ENCODE peak calls at places on chromosomes 3 and 15, in six cellular contexts. R is H9, S is IMR-90, K is H1, V is mesenchymal stem cell, P is trophoblast cell. C is an unnamed sample.

GRCh38 chr15:63492541-63493077 is 11.8 kb upstream of the USP3 start:
- DNase-seq in R (no peak), K (no peak), V (peak; percentile 83), P (no peak), S (peak; percentile 87), C (no peak)

GRCh38 chr3:38366082-38366481 is 19.5 kb downstream of the XYLB start:
- DNase-seq in K (no peak), P (no peak), S (no peak), V (no peak), R (no peak), C (no peak)

GRCh38 chr3:121642601-121643314 is 17.9 kb downstream of the HCLS1 start:
- DNase-seq in V (no peak), K (no peak), R (no peak), S (no peak), P (no peak), C (no peak)

GRCh38 chr3:164155386-164155785 is 922.9 kb downstream of the SI start:
- DNase-seq in K (no peak), R (no peak), S (no peak), P (no peak), V (peak; percentile 56), C (no peak)

GRCh38 chr3:172550347-172550943 is 27.2 kb upstream of the TNFSF10 start:
- DNase-seq in K (no peak), V (peak; percentile 86), S (peak; percentile 98), R (no peak), P (peak; percentile 55), C (no peak)

GRCh38 chr3:129260606-129261005 is 11.2 kb downstream of the COPG1 start:
- DNase-seq in V (no peak), P (no peak), R (no peak), K (no peak), S (no peak), C (no peak)

GRCh38 chr3:180871901-180872300 is 40.6 kb upstream of the FXR1 start:
- DNase-seq in V (no peak), R (no peak), P (no peak), K (no peak), S (peak; percentile 17), C (no peak)

GRCh38 chr3:5032844-5033243 is 53.6 kb downstream of the BHLHE40 start:
- DNase-seq in S (no peak), K (no peak), V (no peak), P (no peak), R (no peak), C (no peak)

GRCh38 chr3:11091088-11091590 is 63.2 kb upstream of the HRH1 start:
- DNase-seq in K (no peak), P (peak; percentile 3), R (no peak), S (peak; percentile 39), V (no peak), C (peak; percentile 8)

GRCh38 chr3:71441217-71441924 is 142.2 kb downstream of the FOXP1 start:
- DNase-seq in P (no peak), R (no peak), S (no peak), V (no peak), K (no peak), C (no peak)

GRCh38 chr3:52153389-52154096 is 680 bp downstream of the POC1A start:
- DNase-seq in K (peak; percentile 46), P (peak; percentile 67), S (peak; percentile 11), V (peak; percentile 25), R (peak; percentile 84), C (no peak)

GRCh38 chr15:94042163-94042954 is 189.0 kb upstream of the MCTP2 start:
- DNase-seq in K (no peak), V (peak; percentile 88), S (peak; percentile 68), R (no peak), P (peak; percentile 60), C (no peak)

GRCh38 chr3:153287017-153287416 is 125.0 kb downstream of the RAP2B start:
- DNase-seq in K (no peak), V (no peak), S (no peak), P (peak; percentile 12), R (no peak), C (no peak)

GRCh38 chr3:50264964-50265485 is 3.9 kb upstream of the SEMA3B start:
- DNase-seq in K (no peak), R (no peak), V (no peak), P (peak; percentile 90), S (no peak), C (no peak)

GRCh38 chr3:192186508-192186907 is 540.8 kb downstream of the FGF12 start:
- DNase-seq in S (no peak), K (no peak), P (no peak), R (no peak), V (no peak), C (no peak)

GRCh38 chr3:149369991-149370866 is 7.2 kb downstream of the TM4SF1 start:
- DNase-seq in K (peak; percentile 13), S (peak; percentile 49), V (peak; percentile 65), R (no peak), P (no peak), C (no peak)

GRCh38 chr3:134014270-134014669 is 15.5 kb downstream of the SLCO2A1 start:
- DNase-seq in P (no peak), R (no peak), S (no peak), V (no peak), K (no peak), C (no peak)

GRCh38 chr3:81741214-81741613 is 20.2 kb downstream of the GBE1 start:
- DNase-seq in V (peak; percentile 63), K (no peak), R (no peak), S (peak; percentile 73), P (no peak), C (no peak)

GRCh38 chr15:38490231-38490630 is 36.3 kb downstream of the FAM98B start:
- DNase-seq in V (peak; percentile 32), R (no peak), S (peak; percentile 87), K (no peak), P (no peak), C (no peak)

GRCh38 chr15:49877871-49878511 is 241.0 kb downstream of the ATP8B4 start:
- DNase-seq in K (no peak), P (peak; percentile 55), R (no peak), V (no peak), S (peak; percentile 69), C (no peak)

GRCh38 chr3:13548696-13549512 is at the start of gene FBLN2:
- DNase-seq in K (no peak), S (no peak), V (peak; percentile 52), R (peak; percentile 71), P (peak; percentile 76), C (peak; percentile 71)

GRCh38 chr15:68631621-68632051 is 52.8 kb downstream of the CORO2B start:
- DNase-seq in R (peak; percentile 82), P (no peak), K (no peak), S (no peak), V (no peak), C (no peak)

GRCh38 chr15:40754574-40754882 is 526 bp downstream of the RMDN3 start:
- DNase-seq in S (no peak), P (peak; percentile 68), R (no peak), K (no peak), V (peak; percentile 41), C (no peak)

GRCh38 chr15:61659571-61660190 is 400.6 kb downstream of the VPS13C start:
- DNase-seq in S (no peak), P (no peak), K (no peak), V (no peak), R (no peak), C (no peak)

GRCh38 chr3:65030847-65031463 is 343.2 kb upstream of the ADAMTS9 start:
- DNase-seq in V (peak; percentile 92), K (no peak), S (peak; percentile 53), P (peak; percentile 58), R (no peak), C (no peak)

GRCh38 chr3:42680256-42680655 is 5.1 kb upstream of the KLHL40 start:
- DNase-seq in V (no peak), R (no peak), P (no peak), S (peak; percentile 58), K (no peak), C (no peak)

DNA sequence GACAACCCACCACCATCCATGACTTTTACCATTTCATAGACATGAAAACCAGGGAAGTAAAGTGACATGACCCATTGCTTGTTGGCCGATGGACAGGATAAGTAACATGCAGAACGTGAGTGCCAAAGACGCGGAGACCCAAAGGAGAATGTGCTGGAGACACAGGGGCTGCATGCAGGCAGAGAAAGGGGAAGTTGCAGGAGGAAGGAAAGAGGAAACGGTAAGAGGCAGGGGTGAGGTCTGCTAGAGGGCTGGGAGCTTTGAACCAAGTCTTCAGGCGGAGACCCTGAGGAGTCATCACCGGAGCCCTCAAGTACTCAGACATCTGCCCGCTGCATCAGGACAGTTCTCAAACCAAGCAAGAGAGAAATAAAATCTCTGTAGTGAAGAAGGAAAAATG is 34.9 kb downstream of the MAGEF1 start:
- DNase-seq in P (no peak), K (no peak), R (no peak), V (no peak), S (no peak), C (no peak)
- H4K91ac ChIP-seq in P (no peak overlapping the region), K (no peak overlapping the region), R (no peak overlapping the region), V (no peak overlapping the region), S (no peak overlapping the region), C (no peak overlapping the region)

GRCh38 chr3:195875482-195876236 is 32.7 kb downstream of the TNK2 start:
- DNase-seq in S (no peak), V (no peak), R (no peak), P (no peak), K (no peak), C (no peak)
- H3K14ac ChIP-seq in S (no peak overlapping the region), V (no peak overlapping the region), R (no peak overlapping the region), P (no peak overlapping the region), K (no peak overlapping the region), C (peak overlapping the region; percentile 38)

GRCh38 chr15:92924216-92924615 is 24.1 kb downstream of the CHD2 start:
- DNase-seq in V (no peak), K (no peak), P (no peak), S (no peak), R (no peak), C (no peak)
- H3K4me1 ChIP-seq in V (peaks cover 10% of the 10 kb centered on the region), K (peaks cover 11% of the 10 kb centered on the region), P (peaks cover 13% of the 10 kb centered on the region), S (peaks cover 21% of the 10 kb centered on the region), R (peaks cover 6% of the 10 kb centered on the region), C (no peaks in the 10 kb centered on the region)

GRCh38 chr3:189486556-189486955 is 144.6 kb upstream of the TP63 start:
- DNase-seq in K (no peak), S (no peak), R (no peak), P (no peak), V (no peak), C (no peak)
- H4K91ac ChIP-seq in K (no peak overlapping the region), S (no peak overlapping the region), R (no peak overlapping the region), P (no peak overlapping the region), V (no peak overlapping the region), C (no peak overlapping the region)

GRCh38 chr15:90698629-90699028 is 18.5 kb upstream of the BLM start:
- DNase-seq in K (no peak), S (no peak), P (no peak), V (no peak), R (no peak), C (no peak)
- H3K14ac ChIP-seq in K (no peak overlapping the region), S (no peak overlapping the region), P (no peak overlapping the region), V (no peak overlapping the region), R (no peak overlapping the region), C (no peak overlapping the region)

DNA sequence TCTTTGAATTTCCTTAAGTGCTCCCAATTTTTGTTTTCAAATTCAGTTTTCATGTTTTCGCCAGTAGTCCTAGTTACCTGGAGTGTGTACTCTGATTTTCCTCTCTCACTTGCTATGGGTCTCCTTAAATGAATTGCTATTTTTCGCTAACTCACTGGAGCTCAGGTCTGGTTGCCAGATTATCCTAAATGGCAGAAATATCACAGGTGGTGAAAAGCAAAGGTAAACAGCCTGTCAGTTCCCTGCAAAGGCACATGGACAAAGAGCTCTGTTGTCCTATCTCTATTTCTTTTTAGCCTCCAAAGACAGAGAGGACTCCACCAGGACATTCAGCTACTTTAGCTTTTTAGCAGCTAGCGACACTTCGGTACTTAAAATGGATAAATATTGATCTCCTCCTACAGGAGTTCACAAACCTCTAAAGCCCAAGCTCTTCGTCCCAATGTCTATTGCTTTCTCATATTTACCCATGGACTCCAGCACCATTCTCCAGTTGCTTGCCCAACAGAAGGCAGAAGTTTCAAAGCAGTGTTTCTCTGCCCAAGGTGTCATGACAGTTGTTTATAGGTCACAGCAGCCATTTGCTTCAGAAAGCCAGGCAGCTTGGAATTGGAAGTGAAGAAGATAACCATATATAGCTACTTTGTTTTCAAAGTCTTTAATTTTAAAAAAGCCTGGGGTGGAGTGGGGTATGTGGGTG is 12.3 kb downstream of the ZBTB20 start:
- DNase-seq in V (no peak), K (no peak), R (no peak), P (no peak), S (no peak), C (no peak)
- H3K4me1 ChIP-seq in V (no peaks in the 10 kb centered on the region), K (no peaks in the 10 kb centered on the region), R (no peaks in the 10 kb centered on the region), P (no peaks in the 10 kb centered on the region), S (no peaks in the 10 kb centered on the region), C (no peaks in the 10 kb centered on the region)

C was measured in neuronal stem cell.